ENCODE peak calls at places on chromosomes 3 and 15, in five cellular contexts. X, E, V, N and S are unnamed samples.

GRCh38 chr3:42682301-42683070 is 2.9 kb upstream of the KLHL40 start:
- DNase-seq in X (no peak), E (no peak), V (no peak), N (no peak), S (no peak)

GRCh38 chr15:57640935-57641682 is 49.4 kb downstream of the MYZAP start:
- DNase-seq in X (peak), E (peak), V (peak), N (peak), S (peak)

GRCh38 chr15:45377630-45378148 is 655 bp downstream of the GATM start:
- DNase-seq in X (no peak), E (no peak), V (peak), N (no peak), S (peak)

GRCh38 chr3:86382556-86382955 is 608.4 kb downstream of the VGLL3 start:
- DNase-seq in X (no peak), E (no peak), V (no peak), N (no peak), S (no peak)

GRCh38 chr3:132055872-132056271 is 21.1 kb upstream of the CPNE4 start:
- DNase-seq in X (no peak), E (no peak), V (no peak), N (no peak), S (no peak)

GRCh38 chr15:66999046-66999557 is 66.3 kb upstream of the SMAD3 start:
- DNase-seq in X (no peak), E (no peak), V (no peak), N (no peak), S (no peak)

GRCh38 chr15:83053151-83053550 is 13.9 kb downstream of the BTBD1 start:
- DNase-seq in X (peak), E (no peak), V (peak), N (no peak), S (no peak)

GRCh38 chr15:94414921-94415320 is 183.6 kb downstream of the MCTP2 start:
- DNase-seq in X (no peak), E (no peak), V (no peak), N (no peak), S (no peak)

GRCh38 chr3:104810896-104811295 is 555.8 kb upstream of the ALCAM start:
- DNase-seq in X (no peak), E (no peak), V (no peak), N (no peak), S (no peak)

GRCh38 chr3:50630916-50631315 is 14.0 kb downstream of the MAPKAPK3 start:
- DNase-seq in X (no peak), E (no peak), V (peak), N (no peak), S (no peak)

GRCh38 chr3:156382458-156383346 is 172.2 kb downstream of the SSR3 start:
- DNase-seq in X (no peak), E (peak), V (peak), N (peak), S (peak)

GRCh38 chr3:112302881-112303761 is 9.1 kb upstream of the SLC9C1 start:
- DNase-seq in X (no peak), E (no peak), V (no peak), N (no peak), S (no peak)

GRCh38 chr3:190362258-190362657 is 25.7 kb upstream of the CLDN16 start:
- DNase-seq in X (no peak), E (no peak), V (no peak), N (no peak), S (no peak)

GRCh38 chr3:32138545-32139104 is 32.2 kb downstream of the GPD1L start:
- DNase-seq in X (no peak), E (no peak), V (peak), N (no peak), S (no peak)

GRCh38 chr3:120276767-120277166 is 8.3 kb downstream of the GPR156 start:
- DNase-seq in X (no peak), E (no peak), V (no peak), N (no peak), S (no peak)

GRCh38 chr3:12193485-12194165 is 34.9 kb upstream of the TIMP4 start:
- DNase-seq in X (peak), E (no peak), V (peak), N (peak), S (peak)

GRCh38 chr3:27591811-27592210 is 107.6 kb upstream of the SLC4A7 start:
- DNase-seq in X (no peak), E (no peak), V (no peak), N (no peak), S (peak)

GRCh38 chr15:31402511-31403056 is 75.9 kb downstream of the KLF13 start:
- DNase-seq in X (peak), E (no peak), V (no peak), N (no peak), S (no peak)

GRCh38 chr3:99084825-99085224 is 183.3 kb upstream of the DCBLD2 start:
- DNase-seq in X (peak), E (peak), V (peak), N (no peak), S (no peak)

GRCh38 chr3:43773273-43774104 is 82.8 kb downstream of the ABHD5 start:
- DNase-seq in X (peak), E (no peak), V (no peak), N (no peak), S (no peak)

GRCh38 chr3:133468251-133468721 is 68.4 kb downstream of the BFSP2 start:
- DNase-seq in X (no peak), E (no peak), V (no peak), N (no peak), S (no peak)

GRCh38 chr3:15122398-15122797 is 23.4 kb upstream of the RBSN start:
- DNase-seq in X (no peak), E (no peak), V (no peak), N (no peak), S (no peak)

GRCh38 chr15:22786868-22787698 is 639 bp downstream of the NIPA1 start:
- DNase-seq in X (peak), E (peak), V (peak), N (no peak), S (peak)

GRCh38 chr15:25670025-25670554 is 193.0 kb downstream of the ATP10A start:
- DNase-seq in X (peak), E (peak), V (peak), N (no peak), S (no peak)

GRCh38 chr3:4945318-4945717 is 33.9 kb upstream of the BHLHE40 start:
- DNase-seq in X (no peak), E (no peak), V (no peak), N (no peak), S (no peak)

GRCh38 chr3:25904248-25904647 is 114.4 kb downstream of the OXSM start:
- DNase-seq in X (no peak), E (no peak), V (no peak), N (no peak), S (no peak)

GRCh38 chr15:75704618-75705017 is 8.0 kb downstream of the CSPG4 start:
- DNase-seq in X (no peak), E (no peak), V (no peak), N (no peak), S (no peak)

GRCh38 chr3:69900331-69900730 is 99.2 kb upstream of the SAMMSON start:
- DNase-seq in X (no peak), E (no peak), V (no peak), N (no peak), S (no peak)

GRCh38 chr3:57268416-57268815 is 24.1 kb downstream of the ASB14 start:
- DNase-seq in X (no peak), E (no peak), V (no peak), N (no peak), S (no peak)

GRCh38 chr3:97698691-97699090 is 65.9 kb upstream of the ARL6 start:
- DNase-seq in X (no peak), E (no peak), V (no peak), N (no peak), S (no peak)

GRCh38 chr3:183300996-183301562 is 48.0 kb downstream of the B3GNT5 start:
- DNase-seq in X (peak), E (no peak), V (no peak), N (no peak), S (no peak)

GRCh38 chr15:99989095-99989494 is 255.9 kb upstream of the LYSMD4 start:
- DNase-seq in X (no peak), E (no peak), V (no peak), N (no peak), S (no peak)

GRCh38 chr3:119769394-119770149 is 12.3 kb upstream of the NR1I2 start:
- DNase-seq in X (peak), E (no peak), V (peak), N (no peak), S (no peak)

GRCh38 chr3:8625991-8626390 is 18.6 kb downstream of the SSUH2 start:
- DNase-seq in X (peak), E (no peak), V (peak), N (no peak), S (no peak)

GRCh38 chr15:71057581-71057980 is 57.7 kb upstream of the THSD4 start:
- DNase-seq in X (no peak), E (no peak), V (no peak), N (no peak), S (no peak)

GRCh38 chr15:72968531-72968922 is 83.7 kb upstream of the NEO1 start:
- DNase-seq in X (no peak), E (peak), V (no peak), N (no peak), S (no peak)

GRCh38 chr15:68304611-68305337 is 27.2 kb downstream of the FEM1B start:
- DNase-seq in X (no peak), E (no peak), V (no peak), N (no peak), S (peak)

GRCh38 chr15:100669260-100669659 is 66.9 kb downstream of the ASB7 start:
- DNase-seq in X (no peak), E (no peak), V (no peak), N (no peak), S (no peak)

GRCh38 chr3:141380987-141381386 is 12.7 kb downstream of the ZBTB38 start:
- DNase-seq in X (no peak), E (no peak), V (no peak), N (no peak), S (no peak)